ENCODE peak calls at places on chromosomes 16 and 17, in eight cellular contexts. H, U, W, X, A, M, G and T are unnamed samples.

GRCh38 chr17:47694818-47695663 is 1.1 kb downstream of the TBKBP1 start:
- DNase-seq in H (no peak), M (peak), X (peak), U (no peak), G (no peak), W (peak), A (peak), T (peak)

GRCh38 chr16:49463529-49463928 is 89.9 kb downstream of the C16orf78 start:
- DNase-seq in A (no peak), W (no peak), X (peak), H (no peak), M (no peak), G (no peak), U (no peak), T (no peak)

GRCh38 chr17:74677558-74678466 is 34.9 kb downstream of the CD300LF start:
- DNase-seq in X (no peak), A (no peak), U (no peak), M (peak), H (no peak), G (no peak), W (no peak), T (no peak)

GRCh38 chr17:59547131-59547915 is 18.1 kb upstream of the DHX40 start:
- DNase-seq in U (no peak), H (no peak), X (no peak), G (no peak), A (no peak), M (peak), W (no peak), T (no peak)

GRCh38 chr17:17538417-17539391 is 42.5 kb upstream of the RASD1 start:
- DNase-seq in M (peak), U (no peak), H (no peak), A (no peak), W (peak), X (no peak), G (peak), T (peak)

GRCh38 chr16:57756424-57757325 is 21.1 kb downstream of the KATNB1 start:
- DNase-seq in W (no peak), G (no peak), M (no peak), U (no peak), A (no peak), H (no peak), X (no peak), T (no peak)

GRCh38 chr17:55059724-55060123 is 91.2 kb downstream of the STXBP4 start:
- DNase-seq in A (no peak), M (no peak), H (no peak), W (no peak), X (no peak), U (no peak), G (no peak), T (no peak)

GRCh38 chr16:78235168-78235800 is 135.8 kb downstream of the WWOX start:
- DNase-seq in U (peak), G (peak), A (peak), M (peak), X (peak), W (peak), H (peak), T (peak)

GRCh38 chr17:30200086-30200485 is 35.4 kb downstream of the SLC6A4 start:
- DNase-seq in U (no peak), W (no peak), H (no peak), A (no peak), G (no peak), M (no peak), X (no peak), T (no peak)

GRCh38 chr17:78981010-78981888 is 1.5 kb upstream of the LGALS3BP start:
- DNase-seq in U (no peak), G (no peak), M (no peak), H (no peak), W (no peak), X (no peak), A (no peak), T (no peak)

GRCh38 chr16:20905576-20905975 is 5.0 kb downstream of the LYRM1 start:
- DNase-seq in X (no peak), A (no peak), H (no peak), U (no peak), W (no peak), M (peak), G (no peak), T (no peak)

GRCh38 chr16:57190136-57190535 is 4.0 kb downstream of the RSPRY1 start:
- DNase-seq in G (no peak), U (no peak), A (no peak), X (peak), M (no peak), H (no peak), W (no peak), T (no peak)

GRCh38 chr17:40530988-40531971 is 29.9 kb upstream of the TNS4 start:
- DNase-seq in X (no peak), H (no peak), U (no peak), W (no peak), G (no peak), A (peak), M (no peak), T (no peak)

GRCh38 chr17:6105608-6106007 is 35.4 kb downstream of the WSCD1 start:
- DNase-seq in A (no peak), M (no peak), G (no peak), W (no peak), U (no peak), H (no peak), X (no peak), T (no peak)
- H3K27ac ChIP-seq in A (no peak), M (no peak), G (no peak), W (no peak), U (no peak), H (no peak), X (no peak), T (no peak)

DNA sequence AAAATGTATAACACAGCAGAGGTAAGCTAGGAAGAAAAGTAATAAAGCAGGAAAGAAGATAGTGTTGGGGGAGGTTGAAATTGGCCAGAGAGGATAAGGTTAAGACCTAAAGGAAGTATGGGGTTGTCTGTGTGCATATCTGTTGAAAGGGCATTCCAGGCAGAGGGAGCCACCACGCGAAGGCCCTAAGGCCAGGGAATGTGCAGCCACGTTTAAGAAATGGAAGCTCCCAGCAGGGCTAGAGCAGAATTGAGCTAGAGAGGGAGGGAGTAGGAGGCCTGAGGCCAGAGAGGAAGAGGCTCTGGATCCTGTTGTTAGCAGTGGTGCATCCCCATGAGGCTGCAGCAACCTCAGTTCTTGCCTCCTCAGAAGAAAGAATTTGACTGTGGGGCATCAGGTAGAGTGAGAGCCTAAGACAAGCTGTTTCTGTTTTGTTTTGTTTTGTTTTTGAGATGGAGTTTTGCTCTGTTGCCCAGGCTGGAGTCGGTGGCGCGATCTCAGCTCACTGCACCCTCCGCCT is 59.0 kb upstream of the CACNG5 start:
- DNase-seq in G (no peak), U (no peak), H (no peak), A (no peak), W (no peak), X (no peak), M (no peak), T (no peak)
- H3K27ac ChIP-seq in G (no peak), U (no peak), H (no peak), A (no peak), W (no peak), X (no peak), M (no peak), T (no peak)

GRCh38 chr16:30699615-30700099 is 686 bp downstream of the SRCAP start:
- DNase-seq in X (no peak), H (no peak), W (no peak), G (no peak), M (no peak), U (no peak), A (no peak), T (no peak)
- H3K27ac ChIP-seq in X (peak), H (peak), W (peak), G (peak), M (peak), U (peak), A (peak), T (peak)

GRCh38 chr17:1011760-1012735 is 15.1 kb downstream of the TIMM22 start:
- DNase-seq in H (no peak), U (no peak), X (no peak), G (no peak), W (no peak), M (no peak), A (no peak), T (no peak)
- H3K27ac ChIP-seq in H (no peak), U (no peak), X (no peak), G (no peak), W (no peak), M (peak), A (no peak), T (no peak)

GRCh38 chr16:31269541-31269940 is 9.8 kb downstream of the ITGAM start:
- DNase-seq in M (no peak), H (no peak), G (no peak), X (no peak), W (no peak), A (no peak), U (no peak), T (no peak)
- H3K27ac ChIP-seq in M (no peak), H (no peak), G (peak), X (no peak), W (no peak), A (no peak), U (no peak), T (no peak)

DNA sequence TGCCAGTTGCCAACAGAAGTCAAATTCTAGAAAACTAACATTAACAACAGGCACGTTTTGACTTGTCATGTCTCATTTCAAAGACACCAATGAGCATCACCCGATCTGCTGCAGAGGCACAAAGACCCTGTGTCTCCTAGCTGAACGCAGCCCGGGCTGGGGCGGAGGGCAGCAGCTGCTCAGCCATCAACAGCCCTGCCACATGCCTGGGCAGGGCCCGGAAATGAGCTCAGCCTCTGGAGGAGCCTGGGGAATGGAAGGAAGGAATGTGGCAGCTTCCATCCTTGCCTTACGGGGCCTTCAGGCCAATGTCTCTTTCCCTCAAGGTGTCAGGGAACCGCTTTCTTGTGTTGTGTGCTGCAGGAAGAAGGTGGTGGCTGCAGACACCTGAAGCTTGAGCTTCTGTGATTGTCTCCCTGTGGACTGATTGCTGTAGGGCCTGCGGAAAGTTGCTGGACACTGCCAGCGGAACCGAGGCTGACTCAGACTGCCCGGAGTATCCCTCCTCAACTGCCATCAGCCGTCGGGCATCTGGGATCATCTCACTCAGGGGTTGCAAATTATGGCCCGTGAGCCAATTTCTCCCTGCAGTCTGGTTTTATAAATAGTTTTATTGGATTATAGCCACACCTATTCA is 7.3 kb downstream of the CDH13 start:
- DNase-seq in M (peak), W (peak), A (no peak), X (peak), H (peak), U (no peak), G (no peak), T (peak)
- H3K27ac ChIP-seq in M (no peak), W (no peak), A (peak), X (peak), H (peak), U (no peak), G (no peak), T (peak)

GRCh38 chr16:67311607-67312449 is 14.7 kb downstream of the KCTD19 start:
- DNase-seq in X (peak), W (no peak), G (peak), M (peak), H (no peak), A (peak), U (peak), T (peak)
- H3K27ac ChIP-seq in X (peak), W (no peak), G (no peak), M (no peak), H (no peak), A (no peak), U (no peak), T (peak)

DNA sequence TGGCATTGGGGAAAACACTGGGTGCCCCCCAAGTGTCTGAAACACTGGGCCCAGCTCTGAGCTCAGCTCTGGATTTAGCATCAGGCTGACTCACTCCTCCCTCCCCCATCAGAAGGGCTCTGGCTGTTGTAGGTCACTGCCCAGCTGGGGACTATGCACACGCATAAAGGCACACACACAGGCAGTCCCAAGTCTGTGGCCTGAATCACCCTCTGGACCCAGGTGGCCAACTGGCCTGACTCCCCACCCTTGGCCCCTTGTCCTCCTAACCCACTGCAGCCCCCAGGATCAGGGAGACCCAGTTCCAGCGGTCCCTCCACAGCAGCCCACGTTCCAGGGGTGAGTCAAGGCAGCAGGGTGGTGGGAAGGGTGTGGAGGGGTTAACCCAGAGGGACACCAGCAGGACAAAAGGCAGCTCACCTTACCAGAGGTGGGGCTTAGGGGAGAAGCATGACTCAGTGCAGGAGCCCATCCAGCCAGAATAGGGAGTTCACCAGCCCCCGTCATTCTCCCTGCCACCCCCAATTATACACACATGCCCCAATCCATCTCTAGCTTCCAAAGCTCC is 47.0 kb downstream of the MYO18A start:
- DNase-seq in M (peak), G (no peak), A (peak), W (no peak), H (no peak), X (no peak), U (no peak), T (peak)
- H3K27ac ChIP-seq in M (peak), G (peak), A (peak), W (no peak), H (peak), X (no peak), U (peak), T (peak)

GRCh38 chr16:90023078-90023447 is 3.8 kb upstream of the DBNDD1 start:
- DNase-seq in H (no peak), A (no peak), W (no peak), X (no peak), M (no peak), U (no peak), G (no peak), T (no peak)
- H3K27ac ChIP-seq in H (peak), A (peak), W (peak), X (peak), M (no peak), U (peak), G (peak), T (peak)